ENCODE peak calls at places on chromosome 13, in seven cellular contexts. L is PC-9; Q is GM23338; P is heart left ventricle; E is CD4-positive, alpha-beta T cell; B is gastrocnemius medialis; O is AG04450. H is an unnamed sample.

GRCh38 chr13:22883961-22884360 is 296.8 kb upstream of the SGCG start:
- DNase-seq in Q (no peak), L (no peak), B (no peak), E (no peak), O (no peak), P (no peak), H (no peak)

GRCh38 chr13:113941571-113942191 is 32.2 kb downstream of the C13orf46 start:
- DNase-seq in B (no peak), E (no peak), L (peak), P (no peak), O (no peak), Q (no peak), H (peak)

GRCh38 chr13:39415403-39415802 is 187.6 kb downstream of the LHFPL6 start:
- DNase-seq in P (peak), L (no peak), E (no peak), B (no peak), Q (peak), O (no peak), H (peak)

GRCh38 chr13:113539822-113540221 is 44.7 kb upstream of the TFDP1 start:
- DNase-seq in P (no peak), B (no peak), E (no peak), L (no peak), O (no peak), Q (no peak), H (no peak)

GRCh38 chr13:40275636-40276035 is 390.8 kb downstream of the FOXO1 start:
- DNase-seq in E (no peak), L (no peak), Q (no peak), B (no peak), P (no peak), O (no peak), H (peak)

GRCh38 chr13:26923824-26924605 is 163.4 kb upstream of the GPR12 start:
- DNase-seq in P (no peak), B (no peak), O (no peak), L (no peak), Q (no peak), E (no peak), H (no peak)

GRCh38 chr13:36674337-36675212 is 755 bp downstream of the SERTM1 start:
- DNase-seq in B (no peak), P (no peak), L (no peak), E (no peak), Q (peak), O (no peak), H (no peak)

GRCh38 chr13:21138561-21138960 is 37.8 kb downstream of the SKA3 start:
- DNase-seq in P (no peak), B (no peak), Q (no peak), O (no peak), L (no peak), E (no peak), H (no peak)

GRCh38 chr13:84121456-84121855 is 239.2 kb upstream of the SLITRK1 start:
- DNase-seq in P (no peak), Q (no peak), E (no peak), L (no peak), B (no peak), O (no peak), H (peak)

GRCh38 chr13:70339738-70340137 is 231.5 kb upstream of the KLHL1 start:
- DNase-seq in L (peak), O (no peak), B (no peak), Q (peak), P (no peak), E (no peak), H (no peak)

GRCh38 chr13:46386426-46386995 is 541 bp downstream of the RUBCNL start:
- DNase-seq in Q (peak), P (no peak), L (no peak), B (no peak), E (no peak), O (no peak), H (no peak)

GRCh38 chr13:69970521-69970920 is 137.1 kb upstream of the ATXN8OS start:
- DNase-seq in P (no peak), E (no peak), B (no peak), Q (peak), O (no peak), L (no peak), H (peak)

GRCh38 chr13:32038353-32038752 is 6.8 kb downstream of the FRY start:
- DNase-seq in E (no peak), B (no peak), L (no peak), Q (no peak), O (no peak), P (no peak), H (no peak)

GRCh38 chr13:21069561-21070004 is 8.2 kb upstream of the LATS2 start:
- DNase-seq in Q (no peak), O (peak), B (peak), P (peak), E (no peak), L (no peak), H (peak)

GRCh38 chr13:23679214-23679613 is 109.0 kb downstream of the TNFRSF19 start:
- DNase-seq in E (no peak), P (no peak), L (no peak), B (no peak), O (no peak), Q (no peak), H (peak)

GRCh38 chr13:99157046-99157445 is 43.6 kb upstream of the UBAC2 start:
- DNase-seq in B (no peak), P (no peak), Q (no peak), O (no peak), E (no peak), L (no peak), H (no peak)

DNA sequence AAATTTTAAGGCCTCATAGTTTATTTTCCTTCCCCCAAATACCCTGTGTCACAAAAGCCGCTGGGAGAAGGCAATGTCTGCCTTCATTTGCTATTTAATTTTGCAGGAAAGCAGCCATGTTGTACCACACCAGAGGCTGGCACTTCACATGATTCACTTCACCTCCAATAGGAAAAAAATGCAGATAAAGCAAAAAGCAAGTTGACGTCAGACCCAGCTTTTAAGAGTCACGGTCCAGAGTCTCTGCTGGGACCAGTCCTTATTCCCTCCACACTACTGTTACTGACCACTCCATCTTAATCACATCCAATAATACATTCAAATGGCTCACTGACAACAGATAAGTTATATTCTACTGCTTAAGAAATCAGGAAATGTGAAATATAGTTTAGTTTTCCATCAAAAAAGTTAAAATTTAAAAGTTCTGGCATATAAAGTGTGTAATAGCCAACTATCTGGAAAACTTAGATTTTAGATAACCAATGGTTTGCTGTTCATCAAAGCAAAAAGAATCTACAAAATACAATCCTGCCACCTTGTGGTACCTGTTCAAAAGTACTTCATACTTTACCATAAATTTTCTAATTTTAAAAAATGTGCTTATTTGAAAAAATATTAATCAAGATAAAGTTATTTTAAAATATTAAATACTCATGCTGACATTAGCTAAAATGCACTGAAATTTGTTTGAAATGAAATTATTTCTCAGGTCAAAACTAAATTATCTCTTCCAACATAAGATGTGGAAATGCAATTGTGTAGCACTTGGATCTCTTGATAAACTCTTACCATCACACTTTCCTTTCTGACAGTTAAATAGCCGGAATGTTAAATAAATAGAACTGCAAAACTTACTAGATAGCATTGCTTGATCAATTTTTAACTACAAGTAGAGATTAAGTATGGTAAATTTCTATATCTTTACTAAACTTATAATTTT is 97.3 kb downstream of the SERP2 start:
- DNase-seq in P (no peak), L (no peak), O (no peak), Q (peak), B (no peak), E (no peak), H (peak)
- H3K27ac ChIP-seq in P (no peak), L (peak), O (no peak), Q (no peak), B (no peak), E (no peak), H (no peak)

GRCh38 chr13:109759609-109760008 is 26.8 kb downstream of the IRS2 start:
- DNase-seq in B (no peak), L (no peak), Q (no peak), P (no peak), O (no peak), E (no peak), H (no peak)

GRCh38 chr13:109760372-109760771 is 26.0 kb downstream of the IRS2 start:
- DNase-seq in P (no peak), Q (no peak), L (no peak), B (no peak), O (no peak), E (no peak), H (no peak)

GRCh38 chr13:109762791-109763190 is 23.6 kb downstream of the IRS2 start:
- DNase-seq in O (no peak), P (no peak), L (no peak), Q (no peak), E (no peak), B (no peak), H (no peak)

GRCh38 chr13:109760951-109761350 is 25.4 kb downstream of the IRS2 start:
- DNase-seq in O (no peak), P (no peak), E (no peak), B (no peak), Q (no peak), L (no peak), H (no peak)

GRCh38 chr13:109761695-109762094 is 24.7 kb downstream of the IRS2 start:
- DNase-seq in P (no peak), L (no peak), Q (no peak), O (no peak), B (no peak), E (no peak), H (peak)
- H3K27ac ChIP-seq in P (no peak), L (no peak), Q (no peak), O (no peak), B (peak), E (no peak), H (no peak)

DNA sequence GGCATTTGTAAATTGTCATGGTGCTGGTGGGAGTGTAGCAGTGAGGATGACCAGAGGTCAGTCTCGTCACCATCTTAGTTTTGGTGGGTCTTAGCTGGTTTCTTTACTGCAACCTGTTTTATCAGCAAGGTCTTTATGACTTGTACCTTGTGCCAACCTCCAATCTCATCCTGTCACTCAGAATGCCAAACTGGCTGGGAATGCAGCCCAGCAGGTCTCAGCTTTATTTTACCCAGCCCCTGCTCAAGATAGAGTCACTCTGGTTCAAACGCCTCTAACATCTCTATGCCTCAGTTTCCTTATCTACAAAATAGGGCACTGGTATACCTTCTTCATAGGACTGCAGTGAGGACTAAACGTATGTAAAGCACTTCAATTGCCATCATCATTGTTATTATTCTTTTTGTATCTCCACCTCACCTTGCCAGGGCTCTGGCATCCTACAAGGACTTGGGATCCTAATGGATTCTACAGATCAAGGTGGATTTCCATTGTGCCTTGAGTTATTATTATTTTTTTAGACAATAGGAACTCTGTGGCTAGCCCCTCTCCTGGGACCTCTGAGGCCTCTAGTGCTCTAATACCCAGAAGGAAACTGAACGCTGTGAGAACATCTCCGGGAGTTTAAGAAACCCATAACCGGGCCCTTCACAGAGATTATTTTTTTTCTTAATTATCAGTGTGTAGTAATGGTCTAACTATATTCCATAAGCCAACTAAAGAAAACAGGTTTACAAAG is 69.0 kb upstream of the RGCC start:
- DNase-seq in L (no peak), E (no peak), Q (no peak), O (no peak), B (no peak), P (no peak), H (no peak)
- H3K27ac ChIP-seq in L (no peak), E (no peak), Q (no peak), O (no peak), B (peak), P (peak), H (no peak)

GRCh38 chr13:76319921-76320320 is 566.3 kb downstream of the KCTD12 start:
- DNase-seq in O (no peak), Q (no peak), P (no peak), E (no peak), L (no peak), B (no peak), H (no peak)
- H3K27ac ChIP-seq in O (no peak), Q (no peak), P (no peak), E (no peak), L (no peak), B (no peak), H (no peak)

GRCh38 chr13:50910483-50910805 is 853 bp downstream of the RNASEH2B start:
- DNase-seq in P (peak), Q (peak), O (no peak), L (peak), B (no peak), E (no peak), H (peak)

GRCh38 chr13:50909605-50910482 is at the start of gene RNASEH2B:
- DNase-seq in Q (peak), O (no peak), B (peak), E (peak), L (peak), P (peak), H (peak)

GRCh38 chr13:50912851-50913250 is 3.3 kb downstream of the RNASEH2B start:
- DNase-seq in O (no peak), E (no peak), P (no peak), Q (no peak), B (no peak), L (no peak), H (no peak)

GRCh38 chr13:50911937-50912624 is 2.5 kb downstream of the RNASEH2B start:
- DNase-seq in B (peak), E (peak), P (peak), L (peak), O (peak), Q (peak), H (peak)

DNA sequence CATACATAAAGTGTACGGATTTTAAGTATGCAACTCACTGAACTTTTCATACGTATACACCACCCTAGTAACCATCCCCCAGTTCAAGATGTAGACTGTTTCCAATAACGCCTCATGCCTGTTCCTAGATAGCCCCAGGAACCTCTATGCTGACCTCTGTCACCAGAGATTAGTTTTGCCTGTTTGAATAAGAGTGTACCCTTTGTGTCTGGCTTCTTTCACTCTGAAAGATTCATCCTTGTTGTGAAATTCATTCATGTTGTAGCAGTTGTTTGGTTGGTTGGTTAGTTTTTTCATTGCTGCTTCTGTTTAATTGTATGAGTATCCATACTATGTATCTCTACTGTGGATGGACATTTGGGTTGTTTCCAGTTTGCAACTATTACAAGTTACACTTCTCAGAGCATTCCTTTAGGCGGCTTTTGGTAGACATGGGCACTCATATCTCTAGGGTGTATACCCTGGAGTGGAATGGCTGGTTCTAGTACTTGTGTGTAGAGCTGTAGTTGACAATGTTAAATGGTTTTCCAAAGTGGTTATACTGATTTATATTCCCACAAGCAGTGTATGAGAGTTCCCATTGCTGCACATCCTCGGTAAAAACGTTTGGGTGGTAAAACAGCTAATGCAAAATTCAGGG is 1.6 kb downstream of the RNASEH2B start:
- DNase-seq in B (no peak), Q (no peak), O (no peak), P (no peak), E (no peak), L (no peak), H (peak)
- H3K27ac ChIP-seq in B (no peak), Q (peak), O (no peak), P (peak), E (peak), L (peak), H (no peak)

DNA sequence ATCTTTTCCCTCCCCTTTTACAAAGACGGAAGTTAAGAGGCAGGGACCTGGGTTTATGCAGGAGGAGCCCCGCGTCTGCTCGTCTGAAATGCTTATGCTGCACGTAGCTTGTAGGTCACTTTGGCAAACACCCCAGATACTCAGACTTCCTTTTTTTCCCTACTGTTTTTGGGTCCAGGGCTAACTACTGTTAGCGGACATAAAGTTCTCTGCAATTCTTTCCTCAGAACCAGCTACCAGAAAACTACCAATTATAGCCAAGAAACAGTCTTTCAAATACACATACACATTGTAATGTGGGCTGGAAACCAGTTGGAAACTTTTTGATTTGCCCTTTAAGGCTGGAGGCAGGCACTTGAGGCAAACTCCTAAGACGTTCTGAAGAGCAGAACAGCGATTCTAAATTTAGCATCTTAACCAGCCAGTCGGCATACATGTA is 50.7 kb downstream of the EFNB2 start:
- DNase-seq in E (no peak), P (no peak), L (no peak), O (no peak), B (no peak), Q (no peak), H (no peak)
- H3K27ac ChIP-seq in E (no peak), P (peak), L (no peak), O (no peak), B (peak), Q (no peak), H (no peak)

GRCh38 chr13:97555034-97555433 is 121.1 kb downstream of the RAP2A start:
- DNase-seq in L (no peak), P (no peak), B (no peak), O (no peak), Q (no peak), E (no peak), H (no peak)

GRCh38 chr13:97548138-97548537 is 114.2 kb downstream of the RAP2A start:
- DNase-seq in B (no peak), Q (no peak), P (no peak), O (no peak), L (no peak), E (no peak), H (no peak)

GRCh38 chr13:97544041-97544765 is 110.2 kb downstream of the RAP2A start:
- DNase-seq in E (no peak), Q (no peak), B (no peak), O (peak), P (no peak), L (no peak), H (no peak)

GRCh38 chr13:97548736-97549135 is 114.8 kb downstream of the RAP2A start:
- DNase-seq in O (no peak), Q (no peak), P (no peak), L (no peak), E (no peak), B (no peak), H (no peak)

GRCh38 chr13:97549201-97549600 is 115.2 kb downstream of the RAP2A start:
- DNase-seq in P (no peak), L (no peak), E (no peak), B (no peak), Q (no peak), O (no peak), H (no peak)
- H3K27ac ChIP-seq in P (no peak), L (no peak), E (no peak), B (no peak), Q (no peak), O (no peak), H (no peak)

GRCh38 chr13:73110814-73111213 is 52.0 kb downstream of the KLF5 start:
- DNase-seq in P (no peak), B (no peak), E (no peak), O (no peak), L (no peak), Q (no peak), H (no peak)
- H3K27ac ChIP-seq in P (no peak), B (no peak), E (no peak), O (no peak), L (peak), Q (no peak), H (no peak)

DNA sequence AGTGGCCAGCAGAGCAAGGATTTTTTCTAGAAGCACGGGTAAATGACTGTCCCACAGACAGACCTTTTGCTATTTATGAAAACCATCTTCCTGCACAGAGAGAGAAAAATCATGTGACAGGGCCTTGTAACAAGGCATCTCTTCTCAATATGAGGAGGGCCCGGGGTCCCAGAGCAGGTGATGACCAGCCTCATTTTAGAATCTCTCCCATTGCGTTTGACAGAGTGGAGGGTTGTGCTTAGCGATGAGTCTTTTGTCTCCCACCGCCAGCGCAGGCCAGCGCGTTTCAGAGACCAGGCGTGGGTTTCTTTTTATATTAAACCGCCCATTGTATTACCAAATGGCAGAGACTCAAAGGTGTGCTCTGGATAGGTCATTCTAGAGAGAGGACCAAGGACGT is 97.4 kb upstream of the UBL3 start:
- DNase-seq in Q (no peak), B (no peak), P (no peak), O (no peak), E (no peak), L (no peak), H (no peak)
- H3K27ac ChIP-seq in Q (no peak), B (no peak), P (no peak), O (peak), E (no peak), L (no peak), H (no peak)

H was measured in RWPE1.